ENCODE peak calls at places on chromosomes 16 and 17, in four cellular contexts. One of them, this sample, is unnamed.

GRCh38 chr17:74296548-74296936 is 22.5 kb downstream of the DNAI2 start:
- DNase-seq in adrenal gland: peak; percentile 92
- DNase-seq in right lobe of liver: peak; percentile 49
- DNase-seq in ovary: peak; percentile 83
- DNase-seq in this sample: peak; percentile 70

GRCh38 chr16:73418051-73418450 is 370.1 kb upstream of the ZFHX3 start:
- DNase-seq in ovary: no peak
- DNase-seq in right lobe of liver: no peak
- DNase-seq in adrenal gland: no peak
- DNase-seq in this sample: no peak

GRCh38 chr17:48637323-48638260 is 11.4 kb upstream of the HOXB9 start:
- DNase-seq in adrenal gland: no peak
- DNase-seq in ovary: no peak
- DNase-seq in right lobe of liver: no peak
- DNase-seq in this sample: no peak

GRCh38 chr17:681738-682137 is 32.9 kb downstream of the VPS53 start:
- DNase-seq in ovary: no peak
- DNase-seq in right lobe of liver: no peak
- DNase-seq in adrenal gland: no peak
- DNase-seq in this sample: no peak

GRCh38 chr17:836154-836553 is 54.0 kb downstream of the MRM3 start:
- DNase-seq in adrenal gland: no peak
- DNase-seq in ovary: no peak
- DNase-seq in right lobe of liver: no peak
- DNase-seq in this sample: no peak

GRCh38 chr17:55622547-55622946 is 100.1 kb downstream of the TMEM100 start:
- DNase-seq in adrenal gland: no peak
- DNase-seq in ovary: no peak
- DNase-seq in right lobe of liver: no peak
- DNase-seq in this sample: no peak

GRCh38 chr16:53058441-53058840 is 3.6 kb downstream of the CHD9 start:
- DNase-seq in ovary: no peak
- DNase-seq in right lobe of liver: no peak
- DNase-seq in adrenal gland: peak; percentile 50
- DNase-seq in this sample: no peak

GRCh38 chr17:45131616-45132301 is 556 bp downstream of the PLCD3 start:
- DNase-seq in right lobe of liver: peak; percentile 52
- DNase-seq in adrenal gland: peak; percentile 42
- DNase-seq in ovary: peak; percentile 82
- DNase-seq in this sample: peak; percentile 53

GRCh38 chr17:78781339-78782304 is at the start of gene CYTH1:
- DNase-seq in right lobe of liver: peak; percentile 80
- DNase-seq in adrenal gland: peak; percentile 60
- DNase-seq in ovary: peak; percentile 70
- DNase-seq in this sample: peak; percentile 63

GRCh38 chr16:73771196-73771595 is 525.4 kb upstream of the PSMD7 start:
- DNase-seq in adrenal gland: peak; percentile 18
- DNase-seq in ovary: no peak
- DNase-seq in right lobe of liver: no peak
- DNase-seq in this sample: no peak

GRCh38 chr17:72997559-72997958 is 94.9 kb downstream of the SLC39A11 start:
- DNase-seq in adrenal gland: no peak
- DNase-seq in right lobe of liver: no peak
- DNase-seq in ovary: no peak
- DNase-seq in this sample: no peak

GRCh38 chr17:1793447-1793806 is 31.6 kb downstream of the SERPINF1 start:
- DNase-seq in ovary: peak; percentile 10
- DNase-seq in adrenal gland: no peak
- DNase-seq in right lobe of liver: no peak
- DNase-seq in this sample: no peak

GRCh38 chr17:16962804-16963203 is 9.1 kb downstream of the TNFRSF13B start:
- DNase-seq in right lobe of liver: no peak
- DNase-seq in adrenal gland: no peak
- DNase-seq in ovary: no peak
- DNase-seq in this sample: no peak

GRCh38 chr16:70520612-70521297 is 2.6 kb downstream of the COG4 start:
- DNase-seq in adrenal gland: no peak
- DNase-seq in ovary: no peak
- DNase-seq in right lobe of liver: no peak
- DNase-seq in this sample: no peak

GRCh38 chr16:67087803-67088202 is 21.9 kb upstream of the PHAF1 start:
- DNase-seq in adrenal gland: no peak
- DNase-seq in right lobe of liver: no peak
- DNase-seq in ovary: no peak
- DNase-seq in this sample: no peak

GRCh38 chr16:14298374-14299122 is 227.4 kb downstream of the MRTFB start:
- DNase-seq in ovary: peak; percentile 30
- DNase-seq in right lobe of liver: no peak
- DNase-seq in adrenal gland: no peak
- DNase-seq in this sample: no peak

GRCh38 chr17:82702161-82702932 is 3.8 kb upstream of the RAB40B start:
- DNase-seq in adrenal gland: no peak
- DNase-seq in ovary: no peak
- DNase-seq in right lobe of liver: no peak
- DNase-seq in this sample: no peak

GRCh38 chr17:32755045-32755805 is 121.7 kb downstream of the MYO1D start:
- DNase-seq in adrenal gland: no peak
- DNase-seq in right lobe of liver: no peak
- DNase-seq in ovary: no peak
- DNase-seq in this sample: no peak

GRCh38 chr17:40303009-40303657 is 5.8 kb upstream of the RARA start:
- DNase-seq in ovary: no peak
- DNase-seq in right lobe of liver: no peak
- DNase-seq in adrenal gland: peak; percentile 67
- DNase-seq in this sample: no peak

GRCh38 chr16:14958970-14959369 is 15.9 kb upstream of the PDXDC1 start:
- DNase-seq in right lobe of liver: no peak
- DNase-seq in ovary: no peak
- DNase-seq in adrenal gland: no peak
- DNase-seq in this sample: no peak

GRCh38 chr17:80861892-80862291 is 129.7 kb upstream of the CHMP6 start:
- DNase-seq in right lobe of liver: no peak
- DNase-seq in ovary: no peak
- DNase-seq in adrenal gland: peak; percentile 22
- DNase-seq in this sample: no peak

GRCh38 chr16:82092711-82093110 is 57.7 kb downstream of the HSD17B2 start:
- DNase-seq in right lobe of liver: no peak
- DNase-seq in adrenal gland: no peak
- DNase-seq in ovary: no peak
- DNase-seq in this sample: no peak

GRCh38 chr17:57801044-57801711 is 48.7 kb downstream of the MRPS23 start:
- DNase-seq in right lobe of liver: no peak
- DNase-seq in adrenal gland: no peak
- DNase-seq in ovary: no peak
- DNase-seq in this sample: no peak

GRCh38 chr16:3471518-3472176 is 23.6 kb downstream of the C16orf90 start:
- DNase-seq in ovary: no peak
- DNase-seq in right lobe of liver: no peak
- DNase-seq in adrenal gland: no peak
- DNase-seq in this sample: no peak

GRCh38 chr16:73047536-73048291 is at the start of gene ZFHX3:
- DNase-seq in ovary: peak; percentile 70
- DNase-seq in right lobe of liver: peak; percentile 74
- DNase-seq in adrenal gland: peak; percentile 82
- DNase-seq in this sample: peak; percentile 79

GRCh38 chr17:45377401-45377800 is 55.3 kb downstream of the ARHGAP27 start:
- DNase-seq in right lobe of liver: no peak
- DNase-seq in adrenal gland: no peak
- DNase-seq in ovary: no peak
- DNase-seq in this sample: no peak

GRCh38 chr17:72560303-72561247 is 439.8 kb downstream of the SOX9 start:
- DNase-seq in ovary: no peak
- DNase-seq in right lobe of liver: peak; percentile 46
- DNase-seq in adrenal gland: peak; percentile 8
- DNase-seq in this sample: no peak

GRCh38 chr17:12137859-12138258 is 117.2 kb downstream of the MAP2K4 start:
- DNase-seq in ovary: no peak
- DNase-seq in adrenal gland: no peak
- DNase-seq in right lobe of liver: no peak
- DNase-seq in this sample: no peak

GRCh38 chr17:7774037-7774659 is 56.6 kb downstream of the DNAH2 start:
- DNase-seq in right lobe of liver: peak; percentile 47
- DNase-seq in ovary: no peak
- DNase-seq in adrenal gland: peak; percentile 86
- DNase-seq in this sample: no peak

GRCh38 chr17:52376137-52376536 is 217.6 kb upstream of the CA10 start:
- DNase-seq in right lobe of liver: no peak
- DNase-seq in ovary: no peak
- DNase-seq in adrenal gland: no peak
- DNase-seq in this sample: no peak

GRCh38 chr16:5058476-5058875 is 7.3 kb downstream of the C16orf89 start:
- DNase-seq in right lobe of liver: no peak
- DNase-seq in adrenal gland: peak; percentile 26
- DNase-seq in ovary: no peak
- DNase-seq in this sample: no peak

GRCh38 chr17:4162366-4162765 is 19.4 kb downstream of the CYB5D2 start:
- DNase-seq in adrenal gland: no peak
- DNase-seq in right lobe of liver: no peak
- DNase-seq in ovary: no peak
- DNase-seq in this sample: no peak
- H3K27ac ChIP-seq in adrenal gland: no peak overlapping the region
- H3K27ac ChIP-seq in right lobe of liver: no peak overlapping the region
- H3K27ac ChIP-seq in ovary: no peak overlapping the region
- H3K27ac ChIP-seq in this sample: peak overlapping the region; percentile 68

DNA sequence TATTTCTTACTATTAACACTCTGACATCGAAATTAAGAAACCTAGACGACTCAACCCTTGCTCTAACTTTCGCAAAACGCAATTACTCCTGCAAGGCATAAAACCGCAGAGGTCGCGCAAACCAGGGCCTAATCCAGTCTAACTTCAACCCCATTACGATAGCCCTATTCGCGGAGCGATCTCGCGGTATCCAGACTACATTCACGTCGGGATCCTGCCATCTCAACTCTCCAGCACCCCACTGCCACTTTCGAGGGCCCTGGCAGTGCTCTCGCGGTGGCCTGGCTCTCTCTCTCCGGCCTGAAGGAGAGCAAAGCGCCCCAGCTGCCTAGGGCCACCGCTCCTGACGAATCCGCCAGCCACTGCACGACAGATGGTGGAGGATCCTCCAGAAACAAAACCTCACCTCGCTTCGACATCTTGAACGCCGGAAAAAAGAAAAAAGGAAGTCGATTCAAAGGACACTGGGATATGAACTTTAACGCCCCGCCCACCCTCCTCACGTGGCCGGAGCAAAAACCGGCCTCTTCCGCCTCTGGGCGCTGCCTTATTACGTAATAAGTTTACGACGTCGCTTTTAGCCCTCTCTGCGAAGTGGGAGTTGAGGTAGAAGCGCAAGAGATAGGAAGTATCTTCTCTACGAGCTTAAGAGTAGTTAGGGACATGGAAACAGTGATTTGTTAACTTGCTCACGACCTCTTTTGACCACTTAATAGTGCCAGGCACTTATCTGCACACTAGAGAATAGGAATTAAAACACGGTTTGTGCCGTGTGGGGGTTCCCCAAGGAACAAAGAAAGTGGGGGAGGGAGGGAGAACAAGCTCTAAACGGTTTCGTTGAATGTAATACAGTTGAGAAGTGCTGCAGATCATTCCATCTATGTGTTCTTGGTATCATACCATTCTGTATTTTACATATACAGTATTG is at the start of gene RPL23:
- DNase-seq in right lobe of liver: peak; percentile 91
- DNase-seq in ovary: peak; percentile 95
- DNase-seq in adrenal gland: peak; percentile 98
- DNase-seq in this sample: peak; percentile 94
- TF ChIP-seq CTCF in right lobe of liver: no peak
- TF ChIP-seq CTCF in ovary: no peak
- TF ChIP-seq CTCF in adrenal gland: no peak
- TF ChIP-seq CTCF in this sample: no peak

GRCh38 chr17:28928061-28928460 is 23.3 kb downstream of the PHF12 start:
- DNase-seq in ovary: no peak
- DNase-seq in right lobe of liver: no peak
- DNase-seq in adrenal gland: no peak
- DNase-seq in this sample: no peak

GRCh38 chr17:28926786-28927185 is 23.9 kb upstream of the DHRS13 start:
- DNase-seq in adrenal gland: no peak
- DNase-seq in ovary: no peak
- DNase-seq in right lobe of liver: no peak
- DNase-seq in this sample: no peak

GRCh38 chr17:28926366-28926765 is 23.5 kb upstream of the DHRS13 start:
- DNase-seq in ovary: no peak
- DNase-seq in adrenal gland: no peak
- DNase-seq in right lobe of liver: no peak
- DNase-seq in this sample: no peak

GRCh38 chr17:28929769-28930168 is 21.5 kb downstream of the PHF12 start:
- DNase-seq in right lobe of liver: no peak
- DNase-seq in adrenal gland: no peak
- DNase-seq in ovary: no peak
- DNase-seq in this sample: no peak

DNA sequence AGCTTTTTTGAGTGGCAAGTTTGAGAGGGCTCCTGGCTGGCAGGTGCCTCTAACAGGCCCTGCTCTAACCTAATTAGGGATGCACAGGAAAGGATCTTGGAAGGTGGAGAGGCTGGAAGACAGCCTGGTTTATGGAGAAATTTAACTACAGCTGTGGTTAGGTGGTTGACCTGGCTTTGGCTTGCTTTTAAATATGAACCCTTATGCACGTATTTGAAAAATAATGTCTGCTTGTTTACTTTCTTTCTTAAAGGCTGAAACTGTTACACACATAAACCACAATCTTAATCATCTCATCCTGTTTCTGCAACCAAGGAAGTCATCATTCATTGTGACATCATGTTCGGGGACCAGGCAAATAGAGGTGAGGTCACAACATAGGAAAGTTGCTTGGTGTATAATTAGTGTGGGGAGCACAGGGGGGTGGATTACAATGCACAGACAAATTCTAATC is 23.1 kb upstream of the DHRS13 start:
- DNase-seq in ovary: no peak
- DNase-seq in right lobe of liver: no peak
- DNase-seq in adrenal gland: no peak
- DNase-seq in this sample: no peak
- H3K4me1 ChIP-seq in ovary: peaks cover 2% of the 10 kb centered on the region
- H3K4me1 ChIP-seq in right lobe of liver: peaks cover 4% of the 10 kb centered on the region
- H3K4me1 ChIP-seq in adrenal gland: no peaks in the 10 kb centered on the region
- H3K4me1 ChIP-seq in this sample: peaks cover 35% of the 10 kb centered on the region

DNA sequence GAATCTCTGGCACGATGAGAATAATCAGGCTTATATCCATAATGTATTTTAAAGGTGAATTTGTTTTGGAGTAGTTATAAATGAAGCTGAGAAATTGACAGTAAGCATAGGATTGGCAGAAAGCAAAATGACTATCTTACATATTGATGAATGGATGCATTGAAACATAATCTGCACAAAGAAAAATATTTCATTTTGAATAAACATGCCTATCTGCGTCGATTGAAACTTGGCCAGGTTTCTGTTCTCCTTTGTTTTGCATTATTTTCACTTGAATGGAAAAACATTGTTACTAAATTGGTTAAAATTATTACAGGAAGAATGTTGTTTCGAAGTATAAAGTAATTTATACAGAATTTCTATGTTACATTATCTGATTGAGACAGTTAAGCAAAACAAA is 128.2 kb downstream of the USP22 start:
- DNase-seq in right lobe of liver: no peak
- DNase-seq in ovary: no peak
- DNase-seq in adrenal gland: no peak
- DNase-seq in this sample: no peak
- H3K27ac ChIP-seq in right lobe of liver: no peak overlapping the region
- H3K27ac ChIP-seq in ovary: no peak overlapping the region
- H3K27ac ChIP-seq in adrenal gland: no peak overlapping the region
- H3K27ac ChIP-seq in this sample: no peak overlapping the region

GRCh38 chr16:12287796-12288536 is 311.4 kb downstream of the SNX29 start:
- DNase-seq in right lobe of liver: no peak
- DNase-seq in ovary: no peak
- DNase-seq in adrenal gland: no peak
- DNase-seq in this sample: no peak
- TF ChIP-seq CTCF in right lobe of liver: no peak
- TF ChIP-seq CTCF in ovary: no peak
- TF ChIP-seq CTCF in adrenal gland: no peak
- TF ChIP-seq CTCF in this sample: no peak

This sample was measured in left ventricle myocardium inferior.